ENCODE peak calls at places on chromosomes 3 and 15, in nine cellular contexts. W, P, L, I, D, X, R, A and N are unnamed samples.
A peak's percentile ranks its signal among the peaks of the same experiment; 100 is the strongest.

GRCh38 chr3:36677331-36678007 is 86.9 kb downstream of the DCLK3 start:
- DNase-seq in W (peak; percentile 68), P (no peak), L (no peak), I (peak; percentile 91), D (no peak), X (no peak), R (no peak), A (peak; percentile 86), N (no peak)

GRCh38 chr3:138405486-138405885 is 28.9 kb upstream of the ESYT3 start:
- DNase-seq in W (no peak), P (no peak), L (no peak), I (no peak), D (no peak), X (no peak), R (no peak), A (no peak), N (no peak)

GRCh38 chr15:101272584-101272983 is 4.7 kb downstream of the SELENOS start:
- DNase-seq in W (no peak), P (no peak), L (no peak), I (no peak), D (no peak), X (no peak), R (no peak), A (no peak), N (no peak)

GRCh38 chr3:161559177-161559998 is 62.8 kb downstream of the OTOL1 start:
- DNase-seq in W (no peak), P (no peak), L (no peak), I (peak; percentile 36), D (no peak), X (no peak), R (no peak), A (peak; percentile 37), N (no peak)

GRCh38 chr3:101963902-101964362 is 114.6 kb downstream of the NFKBIZ start:
- DNase-seq in W (no peak), P (no peak), L (no peak), I (peak; percentile 88), D (no peak), X (peak; percentile 19), R (no peak), A (peak; percentile 71), N (no peak)

GRCh38 chr15:63395730-63396545 is 14.3 kb upstream of the CA12 start:
- DNase-seq in W (no peak), P (no peak), L (no peak), I (no peak), D (peak; percentile 1), X (no peak), R (no peak), A (no peak), N (peak; percentile 1)

GRCh38 chr3:62167566-62168262 is 205.6 kb downstream of the FEZF2 start:
- DNase-seq in W (no peak), P (no peak), L (no peak), I (no peak), D (no peak), X (peak; percentile 17), R (no peak), A (peak; percentile 40), N (no peak)

GRCh38 chr3:108780235-108780634 is 23.0 kb upstream of the RETNLB start:
- DNase-seq in W (no peak), P (peak; percentile 13), L (no peak), I (no peak), D (no peak), X (no peak), R (no peak), A (no peak), N (no peak)

GRCh38 chr3:12947504-12948369 is 106.4 kb upstream of the RPL32 start:
- DNase-seq in W (no peak), P (no peak), L (no peak), I (peak; percentile 83), D (peak; percentile 77), X (peak; percentile 62), R (no peak), A (peak; percentile 87), N (no peak)

GRCh38 chr15:92847841-92848240 is 52.3 kb upstream of the CHD2 start:
- DNase-seq in W (no peak), P (no peak), L (no peak), I (no peak), D (no peak), X (no peak), R (no peak), A (no peak), N (no peak)

GRCh38 chr3:183247190-183247589 is 5.9 kb upstream of the B3GNT5 start:
- DNase-seq in W (no peak), P (no peak), L (no peak), I (peak; percentile 35), D (no peak), X (no peak), R (no peak), A (no peak), N (no peak)